ENCODE peak calls at places on chromosomes 4 and X, in eight cellular contexts. P is cardiac fibroblast, W is stomach, V is heart right ventricle, F is adrenal gland, L is left lung, J is lower leg skin, S is fibroblast of mammary gland. B is an unnamed sample.

GRCh38 chrX:48521353-48522243 is at the start of gene EBP:
- DNase-seq in P (peak; percentile 89), W (peak; percentile 92), V (peak; percentile 87), F (peak; percentile 87), L (peak; percentile 91), J (peak; percentile 97), S (peak; percentile 79), B (peak; percentile 77)

GRCh38 chr4:183636923-183637322 is 22.1 kb downstream of the RWDD4 start:
- DNase-seq in P (no peak), W (no peak), V (no peak), F (no peak), L (no peak), J (no peak), S (no peak), B (no peak)

GRCh38 chr4:53573696-53574095 is 17.6 kb downstream of the LNX1 start:
- DNase-seq in P (no peak), W (no peak), V (no peak), F (no peak), L (no peak), J (no peak), S (peak; percentile 39), B (no peak)

GRCh38 chr4:8908206-8908893 is 36.7 kb upstream of the HMX1 start:
- DNase-seq in P (no peak), W (peak; percentile 24), V (no peak), F (no peak), L (peak; percentile 75), J (peak; percentile 76), S (no peak), B (no peak)

GRCh38 chr4:2340272-2341061 is 78.0 kb downstream of the ZFYVE28 start:
- DNase-seq in P (no peak), W (no peak), V (no peak), F (no peak), L (peak; percentile 59), J (peak; percentile 46), S (no peak), B (no peak)

GRCh38 chr4:6272863-6273660 is 3.4 kb downstream of the WFS1 start:
- DNase-seq in P (peak; percentile 66), W (no peak), V (peak; percentile 31), F (no peak), L (peak; percentile 72), J (no peak), S (peak; percentile 60), B (peak; percentile 74)

GRCh38 chr4:51890760-51891159 is 47.8 kb downstream of the DCUN1D4 start:
- DNase-seq in P (no peak), W (no peak), V (no peak), F (no peak), L (no peak), J (no peak), S (no peak), B (no peak)

GRCh38 chr4:93267747-93268146 is 560.8 kb upstream of the ATOH1 start:
- DNase-seq in P (no peak), W (no peak), V (no peak), F (no peak), L (no peak), J (no peak), S (no peak), B (no peak)

GRCh38 chr4:124514588-124514987 is 197.9 kb downstream of the ANKRD50 start:
- DNase-seq in P (no peak), W (no peak), V (no peak), F (no peak), L (no peak), J (no peak), S (no peak), B (no peak)

GRCh38 chr4:175470141-175470540 is 341.9 kb downstream of the GPM6A start:
- DNase-seq in P (no peak), W (no peak), V (no peak), F (no peak), L (no peak), J (no peak), S (no peak), B (peak; percentile 38)

GRCh38 chrX:20668550-20668949 is 401.8 kb upstream of the RPS6KA3 start:
- DNase-seq in P (no peak), W (no peak), V (no peak), F (no peak), L (no peak), J (no peak), S (no peak), B (no peak)

GRCh38 chrX:15310117-15310516 is 5.3 kb downstream of the ASB11 start:
- DNase-seq in P (peak; percentile 81), W (peak; percentile 76), V (peak; percentile 84), F (peak; percentile 26), L (no peak), J (no peak), S (peak; percentile 33), B (peak; percentile 8)

GRCh38 chr4:150244600-150244999 is 166.4 kb downstream of the DCLK2 start:
- DNase-seq in P (peak; percentile 54), W (no peak), V (no peak), F (no peak), L (no peak), J (no peak), S (peak; percentile 60), B (peak; percentile 62)

GRCh38 chr4:59518005-59518823 is 1681.9 kb upstream of the ADGRL3 start:
- DNase-seq in P (no peak), W (no peak), V (no peak), F (no peak), L (peak; percentile 65), J (no peak), S (no peak), B (no peak)

GRCh38 chr4:55397521-55398321 is 2.0 kb downstream of the TMEM165 start:
- DNase-seq in P (peak; percentile 81), W (no peak), V (no peak), F (no peak), L (no peak), J (no peak), S (peak; percentile 82), B (peak; percentile 81)

GRCh38 chr4:92251711-92252110 is 52.1 kb upstream of the GRID2 start:
- DNase-seq in P (peak; percentile 18), W (no peak), V (no peak), F (no peak), L (no peak), J (no peak), S (no peak), B (no peak)

GRCh38 chr4:2824329-2825183 is 19.1 kb upstream of the ADD1 start:
- DNase-seq in P (no peak), W (no peak), V (no peak), F (no peak), L (peak; percentile 67), J (peak; percentile 83), S (no peak), B (no peak)

GRCh38 chr4:38869511-38869910 is 1.9 kb downstream of the FAM114A1 start:
- DNase-seq in P (peak; percentile 37), W (no peak), V (no peak), F (no peak), L (no peak), J (no peak), S (peak; percentile 40), B (peak; percentile 48)
- H3K4me3 ChIP-seq in P (no peak overlapping the region), W (peak overlapping the region; percentile 69), V (peak overlapping the region; percentile 66), F (no peak overlapping the region), L (no peak overlapping the region), J (no peak overlapping the region), S (peak overlapping the region; percentile 83), B (peak overlapping the region; percentile 94)

DNA sequence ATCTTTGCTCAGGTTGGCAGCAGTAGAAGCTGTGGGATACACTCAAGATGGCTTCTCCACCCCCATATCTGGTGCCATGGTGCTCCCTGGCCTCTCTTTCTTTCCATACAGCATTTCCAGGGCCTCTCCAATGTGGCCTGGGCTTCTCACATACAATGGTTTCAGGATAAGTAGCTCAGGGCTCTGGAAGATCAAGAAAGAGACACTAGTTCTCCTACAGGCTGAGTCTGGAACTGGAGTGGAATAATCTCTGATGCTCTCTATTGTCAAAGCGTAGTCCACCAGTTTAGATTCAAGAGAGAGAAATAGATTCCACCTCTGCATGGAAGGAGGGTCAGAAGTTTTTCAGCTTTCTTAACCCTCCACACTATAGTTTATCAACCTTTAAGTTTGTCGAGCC is 138.2 kb upstream of the AADAT start:
- DNase-seq in P (no peak), W (no peak), V (no peak), F (no peak), L (no peak), J (no peak), S (no peak), B (no peak)
- TF ChIP-seq CTCF in P (no peak), W (no peak), V (no peak), F (no peak), L (no peak), J (no peak), S (peak; percentile 3), B (no peak)

DNA sequence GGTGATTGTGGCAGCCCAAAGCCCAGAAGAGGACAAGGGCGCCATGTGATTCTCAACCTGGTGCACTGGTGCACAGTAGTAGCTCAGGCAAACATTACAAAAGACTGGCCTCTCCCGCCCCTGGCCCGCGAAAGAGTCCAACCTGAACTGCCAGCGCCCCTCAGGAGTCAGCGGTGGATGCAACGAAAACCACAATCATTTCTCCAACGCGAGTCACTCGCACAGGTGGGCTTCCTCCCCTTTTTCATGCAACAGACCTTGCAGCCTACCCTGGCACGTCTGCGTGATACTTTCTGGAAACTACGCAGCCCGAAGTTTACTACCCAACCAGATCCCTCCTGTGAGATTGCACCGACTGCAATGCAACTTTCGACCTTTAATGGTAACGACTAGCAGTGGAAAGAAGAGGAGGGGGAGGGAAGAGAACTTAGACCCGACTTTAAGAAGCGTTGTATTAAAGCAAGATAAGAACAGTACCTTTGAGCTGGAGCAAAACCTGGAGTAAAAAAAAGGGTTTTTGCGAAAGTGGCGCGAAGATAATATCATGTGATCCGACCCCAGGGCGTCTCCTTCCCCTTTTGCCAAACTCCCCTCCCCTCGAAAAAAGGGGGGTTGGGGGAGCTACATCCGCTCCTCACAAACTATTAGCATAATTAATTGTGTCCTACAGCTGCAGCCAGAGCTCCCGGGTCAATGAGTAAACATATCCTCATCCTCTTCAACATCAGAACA is 63.3 kb upstream of the CCDC160 start:
- DNase-seq in P (no peak), W (no peak), V (no peak), F (no peak), L (no peak), J (no peak), S (no peak), B (no peak)
- H3K4me3 ChIP-seq in P (no peak overlapping the region), W (peak overlapping the region; percentile 58), V (no peak overlapping the region), F (no peak overlapping the region), L (no peak overlapping the region), J (no peak overlapping the region), S (no peak overlapping the region), B (no peak overlapping the region)

DNA sequence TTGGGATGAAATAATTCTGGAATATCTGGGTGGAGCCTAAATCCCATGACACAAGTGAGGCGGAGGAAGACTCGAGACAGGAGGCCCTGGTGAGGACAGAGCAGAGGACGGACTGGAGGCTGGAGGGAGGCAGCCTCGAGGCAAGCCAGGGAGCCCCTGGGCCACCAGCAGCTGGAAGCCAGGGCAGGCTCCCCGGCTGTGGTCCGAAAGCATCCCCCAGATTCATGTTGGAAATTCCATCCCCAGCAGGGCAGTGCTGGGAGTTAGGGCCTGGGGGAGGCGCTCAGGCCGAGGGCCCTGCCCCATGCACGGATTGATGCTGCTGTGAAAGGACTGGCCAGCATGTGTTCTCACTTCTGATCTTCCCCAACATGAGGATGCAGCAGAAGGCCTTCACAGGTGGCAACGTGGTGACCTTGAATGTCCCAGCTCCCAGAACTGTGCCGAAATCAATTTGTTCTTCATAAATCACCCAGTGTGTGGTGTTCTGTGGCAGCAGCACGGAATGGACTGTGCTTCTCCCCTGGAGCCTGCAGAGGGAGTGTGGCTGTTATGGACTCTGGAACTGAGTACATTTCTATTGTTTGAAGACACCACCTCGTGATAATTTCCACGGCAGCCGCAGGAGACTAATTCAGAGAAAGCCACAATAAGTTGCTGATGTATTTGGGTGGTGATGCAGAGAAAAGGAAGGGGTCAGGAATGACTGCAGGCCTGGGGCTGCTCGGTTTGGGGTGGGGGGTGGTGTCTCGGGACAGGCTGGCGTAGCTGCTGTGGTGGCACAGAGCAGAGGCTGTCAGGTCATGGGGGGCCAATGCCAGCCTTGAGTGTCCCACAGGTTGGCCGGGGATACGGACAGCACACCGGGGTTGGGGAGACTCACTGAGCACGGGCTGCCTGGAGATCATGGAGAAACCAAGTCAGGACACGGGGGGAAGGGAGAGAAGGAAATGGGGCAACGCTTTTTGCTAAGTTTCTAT is 56.9 kb downstream of the PCGF3 start:
- DNase-seq in P (peak; percentile 39), W (no peak), V (no peak), F (no peak), L (peak; percentile 53), J (no peak), S (peak; percentile 27), B (no peak)
- TF ChIP-seq CTCF in P (peak; percentile 35), W (peak; percentile 40), V (no peak), F (peak; percentile 24), L (no peak), J (no peak), S (peak; percentile 41), B (peak; percentile 32)